ENCODE peak calls at places on chromosomes 12 and 14, in four cellular contexts. V is progenitor cell of endocrine pancreas, X is PC-9, U is BE2C. P is an unnamed sample.

GRCh38 chr12:89350661-89351488 is 1.4 kb downstream of the DUSP6 start:
- DNase-seq in X (no peak), V (no peak), U (no peak), P (no peak)

GRCh38 chr12:121451931-121452330 is 52.0 kb downstream of the RNF34 start:
- DNase-seq in X (no peak), V (no peak), U (no peak), P (no peak)

GRCh38 chr12:114136656-114137055 is 170.5 kb upstream of the RBM19 start:
- DNase-seq in V (no peak), X (no peak), U (no peak), P (no peak)

GRCh38 chr14:58772814-58773620 is 135.3 kb downstream of the DACT1 start:
- DNase-seq in X (no peak), V (no peak), U (no peak), P (no peak)

GRCh38 chr12:103503546-103504480 is 8.0 kb upstream of the C12orf42 start:
- DNase-seq in V (peak; percentile 26), U (peak; percentile 64), X (no peak), P (no peak)

GRCh38 chr14:61247935-61248334 is 33.2 kb downstream of the TMEM30B start:
- DNase-seq in U (no peak), X (peak; percentile 47), V (no peak), P (no peak)

GRCh38 chr14:91253795-91254323 is 9.4 kb upstream of the GPR68 start:
- DNase-seq in X (no peak), U (peak; percentile 38), V (no peak), P (no peak)

GRCh38 chr12:27548301-27549199 is 24.5 kb downstream of the PPFIBP1 start:
- DNase-seq in X (no peak), V (no peak), U (no peak), P (no peak)

GRCh38 chr12:57055834-57056233 is 5.9 kb upstream of the MYO1A start:
- DNase-seq in V (no peak), X (no peak), U (no peak), P (no peak)

GRCh38 chr14:50060871-50061663 is 55.3 kb downstream of the VCPKMT start:
- DNase-seq in X (peak; percentile 77), U (peak; percentile 53), V (no peak), P (peak; percentile 57)

GRCh38 chr14:56412453-56413434 is 166.9 kb upstream of the TMEM260 start:
- DNase-seq in X (no peak), V (no peak), U (no peak), P (no peak)

GRCh38 chr14:23539209-23539866 is 12.2 kb downstream of the ZFHX2 start:
- DNase-seq in V (peak; percentile 34), X (no peak), U (peak; percentile 59), P (peak; percentile 49)

GRCh38 chr14:68774771-68775613 is 17.9 kb downstream of the ZFP36L1 start:
- DNase-seq in V (no peak), X (peak; percentile 95), U (no peak), P (no peak)

GRCh38 chr14:60241091-60241490 is 7.9 kb upstream of the PPM1A start:
- DNase-seq in V (no peak), X (no peak), U (no peak), P (no peak)

GRCh38 chr12:58750484-58750883 is 169.8 kb downstream of the LRIG3 start:
- DNase-seq in U (no peak), V (no peak), X (no peak), P (no peak)

GRCh38 chr12:94134226-94134795 is 14.1 kb upstream of the PLXNC1 start:
- DNase-seq in X (peak; percentile 38), U (peak; percentile 27), V (no peak), P (peak; percentile 36)

DNA sequence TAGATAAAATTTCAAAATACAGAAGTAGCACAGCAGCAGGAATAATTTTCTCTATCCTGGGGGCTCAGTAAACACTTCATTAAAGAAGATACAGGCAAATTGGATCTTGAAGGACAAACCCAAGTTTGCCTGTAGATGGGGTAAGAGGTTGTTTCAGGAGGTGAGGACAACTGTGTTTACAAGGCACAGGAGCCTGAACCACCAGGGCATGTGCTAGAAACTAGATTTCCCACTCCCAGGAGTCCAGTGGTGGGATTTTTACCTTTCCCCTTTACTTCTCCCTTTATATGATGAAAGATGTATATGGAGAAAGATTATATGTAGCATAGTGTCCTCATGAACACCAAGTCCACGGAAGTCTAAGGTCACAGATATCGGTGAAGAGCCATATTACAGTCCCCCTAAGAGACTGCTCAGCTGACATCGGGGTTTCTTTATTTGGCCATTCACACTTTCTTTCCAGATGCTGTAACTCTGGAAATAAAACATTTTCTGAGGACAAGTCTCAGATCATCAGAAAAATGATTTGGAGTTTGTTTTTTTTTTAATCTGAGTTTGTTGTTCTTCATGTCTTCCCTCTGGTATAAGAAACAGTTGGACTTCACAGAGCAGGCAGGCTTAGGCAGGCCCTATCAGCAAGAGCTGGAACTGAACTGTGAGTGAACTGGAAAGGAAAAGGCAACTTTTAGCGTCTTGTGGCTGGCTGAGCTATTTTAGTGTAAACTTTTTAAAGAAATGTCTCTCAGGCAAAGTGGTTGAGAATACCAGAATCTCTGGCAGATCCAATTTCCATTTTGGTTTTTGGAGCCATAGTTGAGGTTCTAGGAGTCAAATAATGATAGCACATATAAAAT is 8.0 kb upstream of the EVL start:
- DNase-seq in X (no peak), V (no peak), U (no peak), P (no peak)
- TF ChIP-seq CTCF in X (peak; percentile 30), V (no peak), U (peak; percentile 35), P (no peak)

DNA sequence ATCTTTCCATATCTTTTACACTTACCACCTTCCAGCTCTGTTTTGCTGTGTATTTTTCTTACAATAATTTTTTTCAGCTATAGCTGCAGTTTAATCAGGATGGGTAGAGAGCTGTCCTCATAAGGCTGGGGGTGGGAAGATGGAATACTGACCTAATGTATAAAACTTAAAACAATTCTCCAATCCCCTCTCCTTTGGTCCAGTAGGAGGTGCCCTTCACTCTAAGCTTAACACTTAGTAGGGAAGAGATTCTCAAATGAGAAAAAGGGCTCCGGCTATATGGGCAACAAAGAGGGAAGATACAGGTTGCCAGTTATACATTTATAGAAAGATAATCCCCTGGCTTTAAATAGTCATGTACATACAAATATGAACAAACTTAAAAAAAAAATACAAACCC is 2.8 kb downstream of the ORMDL2 start:
- DNase-seq in V (no peak), X (no peak), U (no peak), P (no peak)
- TF ChIP-seq CTCF in V (peak; percentile 12), X (peak; percentile 47), U (peak; percentile 49), P (no peak)

GRCh38 chr14:106308839-106309389 is 782.5 kb downstream of the TMEM121 start:
- DNase-seq in V (no peak), X (no peak), U (peak; percentile 77), P (peak; percentile 28)
- TF ChIP-seq CTCF in V (peak; percentile 22), X (peak; percentile 74), U (peak; percentile 96), P (peak; percentile 58)

GRCh38 chr12:131827961-131828534 is at the start of gene MMP17:
- DNase-seq in X (no peak), U (peak; percentile 79), V (no peak), P (peak; percentile 67)
- TF ChIP-seq CTCF in X (no peak), U (no peak), V (peak; percentile 8), P (no peak)

GRCh38 chr12:51822261-51822616 is 26.3 kb downstream of the FIGNL2 start:
- DNase-seq in X (no peak), V (no peak), U (no peak), P (no peak)

GRCh38 chr12:51821423-51822260 is 26.9 kb downstream of the FIGNL2 start:
- DNase-seq in V (no peak), X (no peak), U (no peak), P (no peak)

GRCh38 chr12:51825216-51825615 is 23.3 kb downstream of the FIGNL2 start:
- DNase-seq in V (no peak), X (no peak), U (no peak), P (no peak)

GRCh38 chr12:51822956-51823355 is 25.6 kb downstream of the FIGNL2 start:
- DNase-seq in X (no peak), U (no peak), V (no peak), P (no peak)

GRCh38 chr12:51823875-51824565 is 24.5 kb downstream of the FIGNL2 start:
- DNase-seq in V (no peak), U (peak; percentile 59), X (peak; percentile 39), P (peak; percentile 45)
- TF ChIP-seq CTCF in V (peak; percentile 61), U (peak; percentile 86), X (peak; percentile 61), P (no peak)

DNA sequence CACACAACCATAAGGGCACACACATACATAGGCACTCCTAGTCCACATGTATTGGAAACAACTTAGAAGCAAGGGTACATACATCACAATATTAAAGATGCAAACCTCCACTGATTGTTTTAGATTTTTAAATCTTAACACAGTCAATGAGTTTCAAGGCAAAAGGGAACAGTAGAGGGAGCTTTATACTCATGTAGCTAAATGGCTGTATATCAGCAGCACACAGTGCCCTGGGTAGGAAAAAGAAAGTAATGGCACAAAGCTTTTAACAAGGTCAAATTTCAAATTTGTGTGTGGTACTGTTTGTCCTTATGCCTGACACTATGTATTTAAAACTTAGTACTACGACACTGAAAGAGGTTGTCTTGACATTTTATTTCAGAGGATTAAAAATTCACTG is 262.0 kb downstream of the MED13L start:
- DNase-seq in X (no peak), V (no peak), U (no peak), P (no peak)
- TF ChIP-seq CTCF in X (peak; percentile 57), V (peak; percentile 47), U (peak; percentile 68), P (no peak)

GRCh38 chr12:96617178-96617577 is 127.8 kb downstream of the CFAP54 start:
- DNase-seq in X (no peak), V (no peak), U (no peak), P (no peak)
- TF ChIP-seq CTCF in X (no peak), V (peak; percentile 35), U (peak; percentile 33), P (no peak)

GRCh38 chr12:73547421-73547820 is 990.2 kb upstream of the ATXN7L3B start:
- DNase-seq in U (no peak), V (no peak), X (peak; percentile 46), P (no peak)
- TF ChIP-seq CTCF in U (no peak), V (no peak), X (no peak), P (no peak)

GRCh38 chr14:96139879-96140278 is 64.8 kb upstream of the BDKRB2 start:
- DNase-seq in V (no peak), X (no peak), U (no peak), P (no peak)
- TF ChIP-seq CTCF in V (no peak), X (no peak), U (no peak), P (no peak)

GRCh38 chr12:65121049-65121955 is at the start of gene WIF1:
- DNase-seq in X (no peak), V (peak; percentile 14), U (peak; percentile 31), P (peak; percentile 55)
- TF ChIP-seq CTCF in X (no peak), V (peak; percentile 52), U (peak; percentile 31), P (peak; percentile 82)